ENCODE peak calls at places on chromosomes 13 and 19, in four cellular contexts. O is astrocyte, L is midbrain, X is AG09309. W is an unnamed sample.

GRCh38 chr13:73025212-73026012 is 33.4 kb upstream of the KLF5 start:
- DNase-seq in O (peak; percentile 38), L (no peak), X (no peak), W (no peak)

GRCh38 chr13:27796544-27797227 is 4.4 kb downstream of the GSX1 start:
- DNase-seq in O (no peak), L (no peak), X (no peak), W (no peak)

GRCh38 chr13:26540319-26540718 is 17.2 kb upstream of the WASF3 start:
- DNase-seq in O (no peak), L (no peak), X (no peak), W (no peak)

GRCh38 chr13:33262554-33262953 is 23.0 kb downstream of the STARD13 start:
- DNase-seq in O (no peak), L (no peak), X (no peak), W (no peak)

GRCh38 chr13:30394798-30395191 is 27.5 kb upstream of the UBE2L5 start:
- DNase-seq in O (no peak), L (peak; percentile 41), X (no peak), W (no peak)

GRCh38 chr13:101325423-101325822 is 90.9 kb downstream of the NALCN start:
- DNase-seq in O (no peak), L (no peak), X (no peak), W (no peak)

GRCh38 chr19:37905936-37906867 is at the start of gene WDR87:
- DNase-seq in O (no peak), L (peak; percentile 17), X (no peak), W (peak; percentile 24)

GRCh38 chr13:36038785-36039415 is 92.3 kb downstream of the DCLK1 start:
- DNase-seq in O (no peak), L (no peak), X (no peak), W (no peak)

GRCh38 chr19:7979559-7979958 is 25.9 kb downstream of the ELAVL1 start:
- DNase-seq in O (no peak), L (no peak), X (no peak), W (no peak)

GRCh38 chr13:36919833-36920611 is at the start of gene SMAD9:
- DNase-seq in O (peak; percentile 41), L (peak; percentile 71), X (no peak), W (peak; percentile 59)

GRCh38 chr19:17718467-17718987 is 753 bp upstream of the MAP1S start:
- DNase-seq in O (no peak), L (no peak), X (no peak), W (no peak)

GRCh38 chr19:15050639-15051038 is 1.4 kb downstream of the CASP14 start:
- DNase-seq in O (no peak), L (no peak), X (no peak), W (no peak)

GRCh38 chr19:31648347-31648746 is 299.1 kb upstream of the TSHZ3 start:
- DNase-seq in O (peak; percentile 68), L (no peak), X (no peak), W (peak; percentile 10)

GRCh38 chr13:34462843-34463242 is 479.2 kb upstream of the NBEA start:
- DNase-seq in O (peak; percentile 86), L (no peak), X (peak; percentile 17), W (peak; percentile 87)

GRCh38 chr13:31909889-31910551 is 121.6 kb upstream of the FRY start:
- DNase-seq in O (peak; percentile 23), L (peak; percentile 56), X (no peak), W (peak; percentile 80)

GRCh38 chr19:6204212-6204611 is 68.7 kb downstream of the ACSBG2 start:
- DNase-seq in O (no peak), L (no peak), X (no peak), W (no peak)

GRCh38 chr13:69243366-69243765 is 864.3 kb upstream of the ATXN8OS start:
- DNase-seq in O (no peak), L (no peak), X (no peak), W (no peak)

GRCh38 chr19:46904114-46905060 is 43.6 kb downstream of the ARHGAP35 start:
- DNase-seq in O (peak; percentile 86), L (no peak), X (no peak), W (peak; percentile 88)

GRCh38 chr19:41366089-41366488 is 2.1 kb upstream of the B9D2 start:
- DNase-seq in O (no peak), L (no peak), X (no peak), W (no peak)

W was measured in fibroblast of lung.